ENCODE peak calls at places on chromosome 9, in four cellular contexts. V, W, R and S are unnamed samples.

GRCh38 chr9:129505270-129505881 is 115.5 kb downstream of the C9orf50 start:
- DNase-seq in R (no peak), V (no peak), W (no peak), S (no peak)

GRCh38 chr9:111691686-111692329 is 30.4 kb downstream of the GNG10 start:
- DNase-seq in V (no peak), W (peak), R (no peak), S (peak)

GRCh38 chr9:130779153-130779855 is 55.8 kb upstream of the ABL1 start:
- DNase-seq in R (no peak), W (no peak), V (no peak), S (no peak)

GRCh38 chr9:136089697-136090045 is 5.4 kb downstream of the NACC2 start:
- DNase-seq in V (no peak), W (no peak), R (no peak), S (no peak)

GRCh38 chr9:107548298-107549142 is 59.0 kb upstream of the KLF4 start:
- DNase-seq in W (peak), V (no peak), R (no peak), S (no peak)

GRCh38 chr9:75201480-75202209 is 113.3 kb downstream of the OSTF1 start:
- DNase-seq in R (no peak), W (no peak), V (no peak), S (no peak)

GRCh38 chr9:6931913-6932312 is 174.1 kb downstream of the KDM4C start:
- DNase-seq in R (no peak), V (no peak), W (peak), S (peak)

GRCh38 chr9:6938447-6938846 is 180.7 kb downstream of the KDM4C start:
- DNase-seq in R (no peak), W (peak), V (no peak), S (no peak)

GRCh38 chr9:104860280-104860679 is 67.7 kb downstream of the ABCA1 start:
- DNase-seq in V (no peak), R (no peak), W (no peak), S (no peak)

GRCh38 chr9:138072161-138072842 is 194.7 kb downstream of the CACNA1B start:
- DNase-seq in V (peak), R (no peak), W (no peak), S (no peak)

GRCh38 chr9:121883281-121884056 is 209.6 kb downstream of the TTLL11 start:
- DNase-seq in W (no peak), R (no peak), V (no peak), S (no peak)

GRCh38 chr9:76425677-76426453 is 31.6 kb upstream of the RFK start:
- DNase-seq in W (no peak), R (no peak), V (no peak), S (no peak)

GRCh38 chr9:76426807-76427419 is 32.1 kb upstream of the GCNT1 start:
- DNase-seq in V (no peak), R (no peak), W (no peak), S (no peak)

GRCh38 chr9:76433406-76433805 is 25.6 kb upstream of the GCNT1 start:
- DNase-seq in W (no peak), V (no peak), R (no peak), S (no peak)

GRCh38 chr9:76433851-76434250 is 25.1 kb upstream of the GCNT1 start:
- DNase-seq in R (no peak), V (no peak), W (no peak), S (no peak)

GRCh38 chr9:76431601-76432000 is 27.4 kb upstream of the GCNT1 start:
- DNase-seq in W (no peak), V (no peak), R (no peak), S (no peak)
- TF ChIP-seq SIN3A in W (no peak), V (no peak), R (no peak), S (no peak)

GRCh38 chr9:36007852-36008251 is 28.9 kb upstream of the RECK start:
- DNase-seq in W (no peak), V (no peak), R (no peak), S (no peak)

GRCh38 chr9:36006541-36006940 is 30.2 kb upstream of the RECK start:
- DNase-seq in V (no peak), W (peak), R (no peak), S (peak)

GRCh38 chr9:36011379-36011778 is 25.3 kb upstream of the RECK start:
- DNase-seq in W (no peak), R (no peak), V (no peak), S (no peak)

GRCh38 chr9:36007309-36007708 is 29.4 kb upstream of the RECK start:
- DNase-seq in R (no peak), W (no peak), V (no peak), S (no peak)

DNA sequence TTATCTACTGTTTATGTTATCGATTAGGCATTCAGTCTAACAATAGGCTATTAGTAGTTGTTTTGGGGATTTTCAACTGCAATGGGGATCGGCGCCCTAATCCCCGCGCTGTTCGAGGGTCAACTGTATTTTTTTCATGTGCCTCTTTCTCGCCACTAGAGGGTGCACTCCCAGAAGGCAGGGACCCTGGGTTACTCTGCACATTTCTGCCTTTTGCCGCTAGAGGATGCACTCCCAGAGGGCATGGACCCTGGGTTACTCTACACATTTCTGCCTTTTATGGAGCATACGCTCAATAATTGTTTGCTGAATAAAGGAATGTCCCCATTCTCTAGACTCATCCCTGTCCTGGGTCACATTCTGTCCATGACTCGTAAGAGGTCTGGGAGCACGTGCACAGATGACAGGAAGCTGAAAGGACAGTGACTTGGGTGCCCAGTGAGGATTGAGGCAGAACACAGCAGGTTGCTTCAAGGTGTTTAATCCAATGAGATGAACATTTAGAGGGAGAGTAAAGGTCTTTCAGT is 27.9 kb upstream of the RECK start:
- DNase-seq in R (no peak), W (peak), V (peak), S (peak)
- TF ChIP-seq ZNF274 in R (no peak), W (no peak), V (no peak), S (no peak)

DNA sequence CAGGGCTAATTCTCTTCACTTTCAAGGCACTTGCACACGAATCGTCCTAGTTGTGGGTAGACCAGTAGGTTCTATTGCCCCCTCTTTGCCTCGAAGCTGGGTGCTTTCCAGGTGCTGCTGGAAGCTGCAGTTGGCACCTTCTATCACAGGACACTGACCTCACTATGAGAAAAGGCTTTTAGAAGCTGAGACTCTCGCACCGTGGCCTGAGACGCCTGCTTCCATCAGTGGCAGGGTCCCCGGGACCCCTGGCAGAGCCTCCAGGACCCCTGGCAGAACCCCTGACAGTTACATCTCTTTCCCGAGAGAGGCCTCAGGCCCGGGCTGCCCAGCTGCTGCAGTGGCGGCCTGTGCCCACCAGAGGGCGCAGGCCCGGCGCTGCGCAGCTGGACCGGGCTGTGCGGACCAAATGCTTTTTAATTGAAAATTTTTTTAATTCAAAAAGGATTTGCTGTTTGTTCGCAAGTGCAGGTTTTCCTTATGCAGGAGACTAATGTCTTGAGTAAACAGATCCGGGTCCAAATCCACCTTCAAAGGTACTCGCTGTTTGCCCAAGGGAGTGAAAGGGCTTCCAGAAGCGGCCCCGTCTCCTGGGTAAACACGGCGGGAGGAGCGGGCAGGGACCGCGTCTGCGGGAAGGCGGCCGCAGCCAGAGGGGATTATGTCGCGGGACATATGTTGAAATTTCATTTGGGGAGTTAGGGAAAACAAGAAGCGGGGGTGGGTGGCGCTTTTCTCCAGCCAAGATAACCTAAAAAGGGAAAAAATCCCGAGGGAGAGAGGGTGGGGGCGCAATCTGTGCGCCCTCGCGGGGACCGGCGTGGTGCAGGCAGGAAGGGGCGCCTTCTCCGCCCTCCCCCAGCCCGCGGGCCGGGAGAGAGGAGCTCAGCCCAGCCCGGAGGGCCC is 114.5 kb upstream of the LMX1B start:
- DNase-seq in R (no peak), W (peak), V (peak), S (peak)
- TF ChIP-seq HDAC2 in R (no peak), W (no peak), V (no peak), S (no peak)

GRCh38 chr9:91392435-91392834 is 30.7 kb upstream of the AUH start:
- DNase-seq in R (no peak), V (no peak), W (no peak), S (no peak)
- TF ChIP-seq SIN3A in R (no peak), V (no peak), W (no peak), S (no peak)

DNA sequence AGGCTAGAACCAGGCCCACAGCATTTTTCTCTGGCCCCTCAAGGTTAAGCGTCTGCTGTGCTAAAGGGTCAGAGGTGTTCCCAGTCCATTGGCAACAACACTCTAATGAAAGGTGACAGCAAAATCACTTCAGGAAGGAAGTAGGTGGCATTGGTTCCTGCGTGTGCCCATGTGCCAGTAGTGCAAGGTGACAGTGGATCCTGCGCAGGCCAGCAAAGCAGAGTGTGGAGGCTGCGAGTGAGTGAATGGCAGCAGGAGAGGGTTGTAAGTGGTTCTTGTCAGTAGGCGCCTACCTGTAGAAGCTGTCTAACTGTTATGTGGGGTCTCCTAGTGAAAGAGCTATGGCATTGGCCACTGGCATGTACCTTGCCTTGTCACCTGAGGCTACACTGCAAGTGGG is 898.2 kb upstream of the TYRP1 start:
- DNase-seq in R (no peak), W (no peak), V (no peak), S (no peak)
- TF ChIP-seq ZNF274 in R (no peak), W (no peak), V (no peak), S (no peak)

DNA sequence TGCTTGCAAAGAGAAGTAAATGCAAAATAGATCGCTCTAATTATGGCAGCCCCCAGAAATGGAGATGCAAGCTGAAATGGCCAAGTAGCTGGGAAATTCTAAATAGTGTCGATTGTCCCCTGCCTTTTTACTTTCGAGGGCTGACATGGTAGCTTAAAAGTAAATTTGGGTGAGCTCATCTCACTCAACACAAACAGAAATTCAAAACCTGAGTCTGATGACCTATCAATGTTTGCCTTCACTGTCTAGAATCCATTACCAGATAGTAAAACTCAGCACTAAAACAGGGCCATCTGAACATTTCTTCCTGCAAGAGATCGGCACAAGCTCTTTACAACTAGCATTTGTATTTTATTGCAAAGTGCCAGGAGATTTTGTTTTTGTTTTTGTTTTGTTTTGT is 7.0 kb upstream of the LHX2 start:
- DNase-seq in W (no peak), R (no peak), V (no peak), S (no peak)
- TF ChIP-seq HDAC2 in W (no peak), R (no peak), V (no peak), S (no peak)